ENCODE peak calls at places on chromosomes 11 and 22, in seven cellular contexts. Q is astrocyte of the spinal cord; S is naive thymus-derived CD8-positive, alpha-beta T cell; E is H1; J is dermis microvascular lymphatic vessel endothelial cell; C is EH; K is HT1080. V is an unnamed sample.

GRCh38 chr11:47071871-47072270 is 104.8 kb downstream of the ARFGAP2 start:
- DNase-seq in S (no peak), Q (no peak), E (no peak), K (no peak), C (no peak), J (no peak), V (no peak)

GRCh38 chr22:32606181-32606580 is 131.6 kb downstream of the FBXO7 start:
- DNase-seq in Q (no peak), K (no peak), S (no peak), E (no peak), C (peak), J (no peak), V (no peak)

GRCh38 chr22:37267661-37268413 is 14.5 kb upstream of the CYTH4 start:
- DNase-seq in C (no peak), E (no peak), S (no peak), J (no peak), Q (no peak), K (no peak), V (no peak)

GRCh38 chr11:97895572-97895971 is 1125.2 kb upstream of the CNTN5 start:
- DNase-seq in Q (no peak), E (no peak), K (no peak), J (no peak), S (no peak), C (no peak), V (no peak)

GRCh38 chr11:83691387-83692088 is 405.4 kb upstream of the CCDC90B start:
- DNase-seq in Q (no peak), C (peak), K (no peak), J (no peak), S (no peak), E (no peak), V (no peak)

GRCh38 chr11:44607987-44608386 is 42.5 kb downstream of the CD82 start:
- DNase-seq in C (peak), Q (peak), K (no peak), J (no peak), S (no peak), E (no peak), V (no peak)

GRCh38 chr22:46453006-46453828 is 84.2 kb downstream of the CELSR1 start:
- DNase-seq in J (no peak), K (no peak), S (no peak), Q (no peak), E (no peak), C (no peak), V (no peak)

GRCh38 chr22:26342719-26343449 is 86.2 kb upstream of the ASPHD2 start:
- DNase-seq in Q (no peak), C (no peak), S (no peak), K (no peak), E (no peak), J (no peak), V (no peak)

GRCh38 chr11:2138436-2139117 is 612 bp downstream of the IGF2 start:
- DNase-seq in S (no peak), E (no peak), Q (no peak), J (no peak), K (no peak), C (no peak), V (no peak)

GRCh38 chr11:64339754-64340408 is at the start of gene CCDC88B:
- DNase-seq in Q (no peak), C (no peak), S (peak), K (no peak), E (no peak), J (no peak), V (no peak)

GRCh38 chr11:83659466-83659865 is 373.3 kb upstream of the CCDC90B start:
- DNase-seq in K (no peak), Q (no peak), E (no peak), S (no peak), J (no peak), C (no peak), V (no peak)

GRCh38 chr11:34149786-34150185 is 44.4 kb downstream of the NAT10 start:
- DNase-seq in S (no peak), J (peak), E (peak), K (no peak), Q (no peak), C (peak), V (no peak)

GRCh38 chr22:46942816-46943783 is 180.7 kb downstream of the TBC1D22A start:
- DNase-seq in J (peak), E (peak), Q (no peak), C (peak), K (no peak), S (no peak), V (peak)

GRCh38 chr11:1649021-1649420 is 19.4 kb downstream of the KRTAP5-5 start:
- DNase-seq in E (no peak), J (no peak), S (no peak), C (no peak), Q (no peak), K (no peak), V (no peak)

GRCh38 chr22:33112606-33113005 is 54.4 kb upstream of the SYN3 start:
- DNase-seq in Q (no peak), S (no peak), E (no peak), K (no peak), C (no peak), J (no peak), V (no peak)

GRCh38 chr22:24845036-24845918 is 39.3 kb downstream of the SGSM1 start:
- DNase-seq in S (no peak), Q (no peak), E (no peak), J (no peak), K (peak), C (peak), V (no peak)

GRCh38 chr22:29670615-29671014 is 49.2 kb upstream of the CABP7 start:
- DNase-seq in S (no peak), K (no peak), E (no peak), C (no peak), Q (no peak), J (no peak), V (no peak)

V was measured in glomerular endothelial cell.